ENCODE peak calls at places on chromosomes 6 and 20, in seven cellular contexts. One of them, this sample, is unnamed.

GRCh38 chr6:13012271-13012670 is 295.7 kb downstream of the PHACTR1 start:
- DNase-seq in ascending aorta: no peak
- DNase-seq in GM12865: no peak
- DNase-seq in CD8-positive, alpha-beta T cell: no peak
- DNase-seq in HFF-Myc: no peak
- DNase-seq in endothelial cell of umbilical vein: no peak
- DNase-seq in AG04450: no peak
- DNase-seq in this sample: no peak

GRCh38 chr6:126897779-126898178 is 220.7 kb upstream of the RSPO3 start:
- DNase-seq in HFF-Myc: no peak
- DNase-seq in CD8-positive, alpha-beta T cell: no peak
- DNase-seq in GM12865: no peak
- DNase-seq in ascending aorta: no peak
- DNase-seq in endothelial cell of umbilical vein: no peak
- DNase-seq in AG04450: no peak
- DNase-seq in this sample: no peak

GRCh38 chr6:147033267-147033666 is 170.9 kb upstream of the STXBP5 start:
- DNase-seq in endothelial cell of umbilical vein: no peak
- DNase-seq in HFF-Myc: no peak
- DNase-seq in ascending aorta: no peak
- DNase-seq in GM12865: no peak
- DNase-seq in CD8-positive, alpha-beta T cell: no peak
- DNase-seq in AG04450: no peak
- DNase-seq in this sample: no peak

GRCh38 chr6:14882394-14883073 is 363.3 kb upstream of the JARID2 start:
- DNase-seq in GM12865: no peak
- DNase-seq in CD8-positive, alpha-beta T cell: no peak
- DNase-seq in ascending aorta: no peak
- DNase-seq in endothelial cell of umbilical vein: no peak
- DNase-seq in AG04450: no peak
- DNase-seq in HFF-Myc: no peak
- DNase-seq in this sample: no peak

GRCh38 chr6:131368077-131368911 is 204.7 kb upstream of the ARG1 start:
- DNase-seq in CD8-positive, alpha-beta T cell: no peak
- DNase-seq in HFF-Myc: no peak
- DNase-seq in endothelial cell of umbilical vein: no peak
- DNase-seq in AG04450: no peak
- DNase-seq in GM12865: peak
- DNase-seq in ascending aorta: no peak
- DNase-seq in this sample: peak

GRCh38 chr20:35093245-35093884 is 758 bp upstream of the TRPC4AP start:
- DNase-seq in ascending aorta: no peak
- DNase-seq in HFF-Myc: no peak
- DNase-seq in GM12865: no peak
- DNase-seq in AG04450: no peak
- DNase-seq in CD8-positive, alpha-beta T cell: no peak
- DNase-seq in endothelial cell of umbilical vein: peak
- DNase-seq in this sample: peak

GRCh38 chr6:16770701-16771569 is 9.7 kb upstream of the ATXN1 start:
- DNase-seq in AG04450: no peak
- DNase-seq in GM12865: peak
- DNase-seq in ascending aorta: peak
- DNase-seq in endothelial cell of umbilical vein: peak
- DNase-seq in HFF-Myc: peak
- DNase-seq in CD8-positive, alpha-beta T cell: peak
- DNase-seq in this sample: no peak

GRCh38 chr6:144190593-144190992 is 40.3 kb downstream of the STX11 start:
- DNase-seq in ascending aorta: no peak
- DNase-seq in CD8-positive, alpha-beta T cell: no peak
- DNase-seq in AG04450: peak
- DNase-seq in HFF-Myc: peak
- DNase-seq in GM12865: no peak
- DNase-seq in endothelial cell of umbilical vein: peak
- DNase-seq in this sample: no peak

GRCh38 chr6:71822626-71823025 is 63.7 kb upstream of the RIMS1 start:
- DNase-seq in CD8-positive, alpha-beta T cell: no peak
- DNase-seq in ascending aorta: no peak
- DNase-seq in GM12865: no peak
- DNase-seq in endothelial cell of umbilical vein: no peak
- DNase-seq in HFF-Myc: no peak
- DNase-seq in AG04450: no peak
- DNase-seq in this sample: no peak

GRCh38 chr20:64035066-64035932 is 683 bp upstream of the C20orf204 start:
- DNase-seq in CD8-positive, alpha-beta T cell: peak
- DNase-seq in endothelial cell of umbilical vein: no peak
- DNase-seq in HFF-Myc: no peak
- DNase-seq in GM12865: peak
- DNase-seq in AG04450: no peak
- DNase-seq in ascending aorta: no peak
- DNase-seq in this sample: no peak

GRCh38 chr6:81762132-81762531 is 9.7 kb upstream of the TENT5A start:
- DNase-seq in endothelial cell of umbilical vein: no peak
- DNase-seq in GM12865: no peak
- DNase-seq in ascending aorta: no peak
- DNase-seq in AG04450: no peak
- DNase-seq in CD8-positive, alpha-beta T cell: no peak
- DNase-seq in HFF-Myc: no peak
- DNase-seq in this sample: no peak

GRCh38 chr20:2421247-2421646 is 40.5 kb downstream of the TGM6 start:
- DNase-seq in AG04450: no peak
- DNase-seq in CD8-positive, alpha-beta T cell: no peak
- DNase-seq in GM12865: no peak
- DNase-seq in endothelial cell of umbilical vein: no peak
- DNase-seq in ascending aorta: no peak
- DNase-seq in HFF-Myc: no peak
- DNase-seq in this sample: no peak

GRCh38 chr20:56208121-56208520 is 40.4 kb upstream of the MC3R start:
- DNase-seq in GM12865: no peak
- DNase-seq in AG04450: no peak
- DNase-seq in endothelial cell of umbilical vein: no peak
- DNase-seq in ascending aorta: no peak
- DNase-seq in CD8-positive, alpha-beta T cell: no peak
- DNase-seq in HFF-Myc: no peak
- DNase-seq in this sample: no peak

GRCh38 chr6:47440722-47441121 is 36.9 kb upstream of the CD2AP start:
- DNase-seq in GM12865: peak
- DNase-seq in CD8-positive, alpha-beta T cell: no peak
- DNase-seq in ascending aorta: no peak
- DNase-seq in endothelial cell of umbilical vein: no peak
- DNase-seq in AG04450: no peak
- DNase-seq in HFF-Myc: no peak
- DNase-seq in this sample: no peak

GRCh38 chr6:3711776-3712175 is 39.7 kb downstream of the PXDC1 start:
- DNase-seq in AG04450: no peak
- DNase-seq in endothelial cell of umbilical vein: no peak
- DNase-seq in ascending aorta: no peak
- DNase-seq in HFF-Myc: no peak
- DNase-seq in GM12865: no peak
- DNase-seq in CD8-positive, alpha-beta T cell: no peak
- DNase-seq in this sample: no peak

GRCh38 chr20:44151621-44152416 is 35.2 kb downstream of the JPH2 start:
- DNase-seq in ascending aorta: no peak
- DNase-seq in HFF-Myc: no peak
- DNase-seq in endothelial cell of umbilical vein: no peak
- DNase-seq in GM12865: no peak
- DNase-seq in CD8-positive, alpha-beta T cell: no peak
- DNase-seq in AG04450: no peak
- DNase-seq in this sample: no peak

GRCh38 chr6:134722996-134723871 is 226.7 kb downstream of the ALDH8A1 start:
- DNase-seq in ascending aorta: no peak
- DNase-seq in AG04450: no peak
- DNase-seq in CD8-positive, alpha-beta T cell: no peak
- DNase-seq in HFF-Myc: peak
- DNase-seq in endothelial cell of umbilical vein: peak
- DNase-seq in GM12865: no peak
- DNase-seq in this sample: no peak

GRCh38 chr6:12037803-12038202 is 25.7 kb downstream of the HIVEP1 start:
- DNase-seq in endothelial cell of umbilical vein: no peak
- DNase-seq in GM12865: peak
- DNase-seq in HFF-Myc: no peak
- DNase-seq in AG04450: no peak
- DNase-seq in CD8-positive, alpha-beta T cell: no peak
- DNase-seq in ascending aorta: no peak
- DNase-seq in this sample: no peak

GRCh38 chr6:137471951-137472350 is 22.2 kb downstream of the OLIG3 start:
- DNase-seq in HFF-Myc: no peak
- DNase-seq in AG04450: no peak
- DNase-seq in CD8-positive, alpha-beta T cell: no peak
- DNase-seq in endothelial cell of umbilical vein: no peak
- DNase-seq in GM12865: no peak
- DNase-seq in ascending aorta: no peak
- DNase-seq in this sample: no peak

GRCh38 chr6:137471497-137471896 is 22.7 kb downstream of the OLIG3 start:
- DNase-seq in ascending aorta: no peak
- DNase-seq in CD8-positive, alpha-beta T cell: no peak
- DNase-seq in AG04450: no peak
- DNase-seq in HFF-Myc: no peak
- DNase-seq in GM12865: no peak
- DNase-seq in endothelial cell of umbilical vein: no peak
- DNase-seq in this sample: no peak

GRCh38 chr6:137473651-137474050 is 20.5 kb downstream of the OLIG3 start:
- DNase-seq in HFF-Myc: no peak
- DNase-seq in endothelial cell of umbilical vein: no peak
- DNase-seq in ascending aorta: no peak
- DNase-seq in AG04450: no peak
- DNase-seq in CD8-positive, alpha-beta T cell: no peak
- DNase-seq in GM12865: no peak
- DNase-seq in this sample: no peak

GRCh38 chr6:137472738-137473137 is 21.5 kb downstream of the OLIG3 start:
- DNase-seq in HFF-Myc: no peak
- DNase-seq in GM12865: no peak
- DNase-seq in endothelial cell of umbilical vein: no peak
- DNase-seq in AG04450: no peak
- DNase-seq in ascending aorta: no peak
- DNase-seq in CD8-positive, alpha-beta T cell: no peak
- DNase-seq in this sample: no peak

GRCh38 chr6:137475103-137475502 is 19.1 kb downstream of the OLIG3 start:
- DNase-seq in ascending aorta: no peak
- DNase-seq in HFF-Myc: no peak
- DNase-seq in GM12865: no peak
- DNase-seq in CD8-positive, alpha-beta T cell: no peak
- DNase-seq in endothelial cell of umbilical vein: no peak
- DNase-seq in AG04450: no peak
- DNase-seq in this sample: no peak
- TF ChIP-seq CTCF in ascending aorta: no peak
- TF ChIP-seq CTCF in HFF-Myc: peak
- TF ChIP-seq CTCF in GM12865: peak
- TF ChIP-seq CTCF in CD8-positive, alpha-beta T cell: no peak
- TF ChIP-seq CTCF in endothelial cell of umbilical vein: no peak
- TF ChIP-seq CTCF in AG04450: no peak
- TF ChIP-seq CTCF in this sample: peak

GRCh38 chr20:6173481-6173880 is 50.7 kb upstream of the FERMT1 start:
- DNase-seq in GM12865: no peak
- DNase-seq in HFF-Myc: no peak
- DNase-seq in CD8-positive, alpha-beta T cell: no peak
- DNase-seq in AG04450: no peak
- DNase-seq in endothelial cell of umbilical vein: no peak
- DNase-seq in ascending aorta: no peak
- DNase-seq in this sample: no peak

GRCh38 chr20:6164421-6165341 is 41.9 kb upstream of the FERMT1 start:
- DNase-seq in CD8-positive, alpha-beta T cell: no peak
- DNase-seq in HFF-Myc: no peak
- DNase-seq in endothelial cell of umbilical vein: no peak
- DNase-seq in AG04450: no peak
- DNase-seq in GM12865: no peak
- DNase-seq in ascending aorta: no peak
- DNase-seq in this sample: no peak

DNA sequence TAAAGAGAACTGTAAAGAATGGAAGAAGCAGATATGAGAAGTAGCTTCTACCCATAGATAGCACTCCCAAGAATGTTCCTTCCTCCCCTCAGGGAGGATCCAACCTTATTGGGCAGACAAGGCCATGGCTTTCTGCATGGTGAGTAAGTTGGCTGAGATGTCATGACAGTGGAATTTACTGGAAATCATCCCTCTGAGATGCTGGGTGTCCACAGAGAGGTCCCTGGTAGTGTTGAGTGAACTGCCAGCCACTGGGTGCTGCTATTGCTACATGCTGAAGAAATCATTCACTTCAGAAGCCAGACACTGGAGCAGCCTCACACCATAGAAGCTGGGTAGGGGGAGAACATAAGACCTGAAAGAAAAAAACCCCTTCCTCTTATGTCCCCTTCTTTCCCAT is 46.4 kb upstream of the FERMT1 start:
- DNase-seq in HFF-Myc: no peak
- DNase-seq in endothelial cell of umbilical vein: no peak
- DNase-seq in CD8-positive, alpha-beta T cell: no peak
- DNase-seq in GM12865: no peak
- DNase-seq in AG04450: no peak
- DNase-seq in ascending aorta: no peak
- DNase-seq in this sample: no peak
- TF ChIP-seq CTCF in HFF-Myc: peak
- TF ChIP-seq CTCF in endothelial cell of umbilical vein: no peak
- TF ChIP-seq CTCF in CD8-positive, alpha-beta T cell: no peak
- TF ChIP-seq CTCF in GM12865: no peak
- TF ChIP-seq CTCF in AG04450: no peak
- TF ChIP-seq CTCF in ascending aorta: no peak
- TF ChIP-seq CTCF in this sample: no peak

GRCh38 chr6:55898342-55898741 is 23.0 kb upstream of the BMP5 start:
- DNase-seq in HFF-Myc: no peak
- DNase-seq in GM12865: no peak
- DNase-seq in ascending aorta: no peak
- DNase-seq in CD8-positive, alpha-beta T cell: no peak
- DNase-seq in AG04450: peak
- DNase-seq in endothelial cell of umbilical vein: no peak
- DNase-seq in this sample: no peak

GRCh38 chr6:55895972-55896371 is 20.6 kb upstream of the BMP5 start:
- DNase-seq in AG04450: no peak
- DNase-seq in GM12865: no peak
- DNase-seq in ascending aorta: no peak
- DNase-seq in CD8-positive, alpha-beta T cell: no peak
- DNase-seq in endothelial cell of umbilical vein: no peak
- DNase-seq in HFF-Myc: no peak
- DNase-seq in this sample: no peak

GRCh38 chr6:55902796-55903195 is 27.4 kb upstream of the BMP5 start:
- DNase-seq in HFF-Myc: no peak
- DNase-seq in endothelial cell of umbilical vein: peak
- DNase-seq in AG04450: peak
- DNase-seq in CD8-positive, alpha-beta T cell: no peak
- DNase-seq in ascending aorta: no peak
- DNase-seq in GM12865: no peak
- DNase-seq in this sample: no peak

GRCh38 chr6:55901765-55902164 is 26.4 kb upstream of the BMP5 start:
- DNase-seq in ascending aorta: no peak
- DNase-seq in CD8-positive, alpha-beta T cell: no peak
- DNase-seq in AG04450: no peak
- DNase-seq in GM12865: no peak
- DNase-seq in HFF-Myc: no peak
- DNase-seq in endothelial cell of umbilical vein: no peak
- DNase-seq in this sample: no peak
- TF ChIP-seq CTCF in ascending aorta: no peak
- TF ChIP-seq CTCF in CD8-positive, alpha-beta T cell: no peak
- TF ChIP-seq CTCF in AG04450: no peak
- TF ChIP-seq CTCF in GM12865: no peak
- TF ChIP-seq CTCF in HFF-Myc: no peak
- TF ChIP-seq CTCF in endothelial cell of umbilical vein: no peak
- TF ChIP-seq CTCF in this sample: no peak

DNA sequence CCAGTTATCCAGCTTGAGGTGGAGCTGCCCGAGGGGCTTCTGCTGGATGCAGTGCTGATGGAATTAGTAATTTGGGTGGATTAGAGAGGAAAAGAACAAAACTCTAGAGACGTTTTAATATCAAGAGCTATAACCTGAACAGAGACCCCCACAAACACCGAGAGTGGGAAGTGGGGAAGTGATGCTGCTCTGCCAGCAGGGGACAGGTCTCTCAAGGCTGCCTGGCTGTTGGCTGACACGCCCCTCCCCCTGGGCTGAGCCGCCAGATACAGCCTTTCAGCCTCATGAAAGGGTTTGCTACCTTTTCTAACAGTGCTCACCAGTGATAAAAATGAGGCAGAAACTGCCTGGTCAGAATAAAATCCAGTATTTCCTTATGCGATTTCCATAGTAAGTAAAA is 9.6 kb downstream of the LEMD2 start:
- DNase-seq in AG04450: no peak
- DNase-seq in CD8-positive, alpha-beta T cell: no peak
- DNase-seq in GM12865: no peak
- DNase-seq in endothelial cell of umbilical vein: no peak
- DNase-seq in ascending aorta: no peak
- DNase-seq in HFF-Myc: no peak
- DNase-seq in this sample: no peak
- TF ChIP-seq CTCF in AG04450: no peak
- TF ChIP-seq CTCF in CD8-positive, alpha-beta T cell: no peak
- TF ChIP-seq CTCF in GM12865: no peak
- TF ChIP-seq CTCF in endothelial cell of umbilical vein: no peak
- TF ChIP-seq CTCF in ascending aorta: no peak
- TF ChIP-seq CTCF in HFF-Myc: peak
- TF ChIP-seq CTCF in this sample: no peak

This sample was measured in AG09309.